ENCODE peak calls at places on chromosomes 11 and 22, in five cellular contexts. O is esophagus squamous epithelium, T is heart right ventricle, C is body of pancreas, Q is aorta. S is an unnamed sample.

GRCh38 chr22:43293259-43293658 is 49.9 kb downstream of the SCUBE1 start:
- DNase-seq in O (no peak), T (no peak), C (no peak), Q (no peak), S (no peak)

GRCh38 chr11:8870461-8871282 is 40.3 kb upstream of the AKIP1 start:
- DNase-seq in O (no peak), T (peak; percentile 59), C (peak; percentile 77), Q (peak; percentile 62), S (peak; percentile 84)

GRCh38 chr11:96339704-96340554 is 3.1 kb downstream of the MAML2 start:
- DNase-seq in O (no peak), T (no peak), C (no peak), Q (no peak), S (no peak)

GRCh38 chr11:62719302-62719978 is 7.8 kb downstream of the HNRNPUL2 start:
- DNase-seq in O (no peak), T (no peak), C (no peak), Q (no peak), S (no peak)

GRCh38 chr22:30777589-30777988 is 82.9 kb downstream of the OSBP2 start:
- DNase-seq in O (no peak), T (no peak), C (no peak), Q (no peak), S (no peak)

GRCh38 chr11:14376920-14377319 is 17.9 kb upstream of the RRAS2 start:
- DNase-seq in O (no peak), T (no peak), C (no peak), Q (no peak), S (no peak)

GRCh38 chr11:44784784-44785183 is 58.0 kb downstream of the TSPAN18 start:
- DNase-seq in O (no peak), T (no peak), C (no peak), Q (no peak), S (no peak)

GRCh38 chr11:79466411-79466810 is 25.6 kb upstream of the TENM4 start:
- DNase-seq in O (no peak), T (no peak), C (no peak), Q (no peak), S (no peak)

GRCh38 chr11:9263840-9264380 is 1.2 kb downstream of the DENND5A start:
- DNase-seq in O (no peak), T (no peak), C (no peak), Q (no peak), S (no peak)

GRCh38 chr11:119157088-119157487 is 8.2 kb downstream of the ABCG4 start:
- DNase-seq in O (no peak), T (no peak), C (peak; percentile 34), Q (no peak), S (peak; percentile 15)

GRCh38 chr11:77075425-77075905 is 8.7 kb downstream of the CAPN5 start:
- DNase-seq in O (no peak), T (no peak), C (no peak), Q (no peak), S (peak; percentile 47)

GRCh38 chr22:30297276-30298004 is 8.1 kb upstream of the CASTOR1 start:
- DNase-seq in O (no peak), T (no peak), C (no peak), Q (no peak), S (no peak)

GRCh38 chr22:27110985-27111451 is 453.6 kb downstream of the MIAT start:
- DNase-seq in O (no peak), T (no peak), C (peak; percentile 17), Q (no peak), S (no peak)

GRCh38 chr11:94938399-94939055 is 34.8 kb downstream of the CWC15 start:
- DNase-seq in O (no peak), T (peak; percentile 76), C (peak; percentile 54), Q (peak; percentile 80), S (peak; percentile 57)

GRCh38 chr11:61718613-61719302 is 33.7 kb upstream of the MYRF start:
- DNase-seq in O (no peak), T (no peak), C (no peak), Q (peak; percentile 72), S (no peak)

GRCh38 chr11:24935059-24935458 is 438.2 kb downstream of the LUZP2 start:
- DNase-seq in O (no peak), T (no peak), C (no peak), Q (no peak), S (no peak)

GRCh38 chr11:27599217-27599616 is 92.6 kb upstream of the LIN7C start:
- DNase-seq in O (no peak), T (no peak), C (no peak), Q (no peak), S (no peak)

GRCh38 chr22:44074286-44074984 is 50.3 kb downstream of the PARVB start:
- DNase-seq in O (no peak), T (no peak), C (no peak), Q (no peak), S (no peak)

GRCh38 chr22:48968201-48968959 is 859.3 kb downstream of the BRD1 start:
- DNase-seq in O (no peak), T (no peak), C (peak; percentile 60), Q (no peak), S (no peak)

GRCh38 chr22:28031383-28031922 is 112.4 kb upstream of the PITPNB start:
- DNase-seq in O (no peak), T (no peak), C (no peak), Q (no peak), S (no peak)

GRCh38 chr11:32893091-32893946 is 708 bp downstream of the QSER1 start:
- DNase-seq in O (no peak), T (peak; percentile 30), C (peak; percentile 63), Q (peak; percentile 64), S (peak; percentile 78)

GRCh38 chr11:118106789-118107335 is 20.1 kb upstream of the SMIM35 start:
- DNase-seq in O (no peak), T (no peak), C (no peak), Q (no peak), S (no peak)

GRCh38 chr11:72263363-72263762 is 19.4 kb upstream of the PHOX2A start:
- DNase-seq in O (no peak), T (no peak), C (no peak), Q (no peak), S (no peak)

GRCh38 chr22:30396871-30397655 is at the start of gene SEC14L2:
- DNase-seq in O (no peak), T (peak; percentile 74), C (peak; percentile 75), Q (peak; percentile 83), S (peak; percentile 78)

GRCh38 chr22:23383491-23384450 is 196.3 kb downstream of the IGLL1 start:
- DNase-seq in O (no peak), T (no peak), C (no peak), Q (peak; percentile 45), S (no peak)

GRCh38 chr11:132621976-132622375 is 910.3 kb downstream of the OPCML start:
- DNase-seq in O (no peak), T (no peak), C (no peak), Q (no peak), S (no peak)

GRCh38 chr11:81010631-81011030 is 1569.8 kb upstream of the TENM4 start:
- DNase-seq in O (no peak), T (no peak), C (no peak), Q (no peak), S (no peak)

GRCh38 chr22:45071618-45072017 is 61.8 kb upstream of the PHF21B start:
- DNase-seq in O (no peak), T (no peak), C (no peak), Q (no peak), S (no peak)

GRCh38 chr11:134915212-134915611 is 503.2 kb upstream of the B3GAT1 start:
- DNase-seq in O (no peak), T (peak; percentile 45), C (peak; percentile 16), Q (peak; percentile 83), S (no peak)

GRCh38 chr22:17102297-17102667 is 17.5 kb downstream of the IL17RA start:
- DNase-seq in O (no peak), T (no peak), C (no peak), Q (no peak), S (no peak)

GRCh38 chr11:424232-424631 is 9.4 kb upstream of the SIGIRR start:
- DNase-seq in O (no peak), T (no peak), C (no peak), Q (no peak), S (no peak)

GRCh38 chr11:57407010-57407409 is 16.6 kb upstream of the PRG2 start:
- DNase-seq in O (no peak), T (peak; percentile 43), C (no peak), Q (no peak), S (no peak)

GRCh38 chr11:123086315-123086714 is 24.4 kb upstream of the HSPA8 start:
- DNase-seq in O (no peak), T (no peak), C (no peak), Q (no peak), S (no peak)

GRCh38 chr11:130171534-130171933 is 12.0 kb downstream of the ST14 start:
- DNase-seq in O (no peak), T (no peak), C (no peak), Q (no peak), S (no peak)

GRCh38 chr22:29811377-29811776 is 26.7 kb downstream of the ASCC2 start:
- DNase-seq in O (no peak), T (no peak), C (no peak), Q (no peak), S (peak; percentile 66)

DNA sequence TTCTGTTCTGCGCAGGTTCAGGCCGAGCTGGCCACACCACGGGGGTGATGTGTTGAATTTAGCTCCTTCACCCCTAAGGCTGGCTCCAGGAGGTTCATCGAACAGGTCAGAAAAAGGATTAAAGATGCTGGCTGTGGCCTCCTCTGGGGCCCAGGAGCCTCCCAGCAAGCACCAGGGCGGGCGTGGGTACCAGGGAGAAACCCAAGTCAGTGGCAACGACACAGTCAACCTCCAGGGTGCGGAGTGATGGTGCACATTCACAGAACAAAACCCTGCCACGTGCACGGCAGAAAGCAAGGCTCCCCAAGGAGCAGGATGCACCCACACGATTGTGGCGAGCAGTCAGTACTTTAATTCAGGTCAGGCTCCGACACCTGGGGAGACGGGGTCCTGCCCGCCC is 10.8 kb downstream of the C11orf24 start:
- DNase-seq in O (no peak), T (no peak), C (no peak), Q (no peak), S (no peak)
- H3K27ac ChIP-seq in O (no peak overlapping the region), T (no peak overlapping the region), C (no peak overlapping the region), Q (no peak overlapping the region), S (no peak overlapping the region)

GRCh38 chr22:46767249-46767985 is 5.0 kb downstream of the TBC1D22A start:
- DNase-seq in O (no peak), T (no peak), C (no peak), Q (peak; percentile 6), S (peak; percentile 32)
- H3K4me1 ChIP-seq in O (peaks cover 26% of the 10 kb centered on the region), T (peaks cover 80% of the 10 kb centered on the region), C (peaks cover 24% of the 10 kb centered on the region), Q (peaks cover 3% of the 10 kb centered on the region), S (peaks cover 58% of the 10 kb centered on the region)

DNA sequence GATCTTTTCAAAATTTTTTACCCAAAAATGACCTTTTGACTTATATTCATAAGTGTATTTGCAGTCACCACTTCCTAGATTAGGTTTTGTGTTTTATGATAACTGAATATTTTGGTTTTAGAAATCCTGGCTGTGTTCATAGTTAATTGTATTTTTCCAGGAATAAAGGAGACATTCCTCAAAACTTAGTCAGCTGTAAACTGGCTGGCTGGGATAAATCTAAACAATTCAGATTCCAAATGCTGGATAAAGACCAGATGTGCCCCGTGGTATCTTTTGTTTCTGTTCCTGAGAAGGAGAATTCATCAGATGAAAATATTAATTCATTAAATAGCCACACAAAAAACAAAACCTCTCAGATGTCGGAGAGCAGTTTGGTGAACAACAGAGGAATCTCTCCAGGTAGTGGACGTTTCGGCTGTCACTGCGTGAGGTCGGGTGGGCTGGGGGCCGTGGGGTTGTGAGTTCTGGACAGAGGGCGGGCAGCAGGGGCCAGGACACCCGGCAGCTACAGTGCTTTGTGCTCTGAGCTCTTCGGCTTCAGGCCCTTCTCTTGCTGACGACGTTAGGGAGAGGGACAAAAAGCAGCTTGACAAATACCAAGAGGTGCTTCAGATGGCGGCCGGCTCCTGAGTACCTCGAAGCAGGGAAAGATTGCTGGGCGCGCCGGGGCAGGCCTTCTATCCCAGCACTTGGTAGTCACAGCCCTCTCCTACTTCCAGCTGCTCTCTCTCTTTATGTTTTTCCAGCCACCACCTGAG is 24.6 kb downstream of the MOV10L1 start:
- DNase-seq in O (no peak), T (no peak), C (no peak), Q (no peak), S (peak; percentile 78)
- H3K4me3 ChIP-seq in O (peak overlapping the region; percentile 7), T (no peak overlapping the region), C (no peak overlapping the region), Q (no peak overlapping the region), S (peak overlapping the region; percentile 19)

GRCh38 chr22:35582218-35582860 is 34.8 kb downstream of the MB start:
- DNase-seq in O (no peak), T (no peak), C (no peak), Q (no peak), S (no peak)
- H3K27ac ChIP-seq in O (peak overlapping the region; percentile 21), T (no peak overlapping the region), C (no peak overlapping the region), Q (no peak overlapping the region), S (no peak overlapping the region)